ENCODE peak calls at places on chromosomes 16 and 17, in nine cellular contexts. E, R, H, U, L, K, C, D and V are unnamed samples. For H3K4me1, the result is how much of the 10 kb centered on the place peaks cover.

GRCh38 chr17:1153795-1154546 is 25.8 kb downstream of the ABR start:
- DNase-seq in E (peak), R (peak), H (peak), U (peak), L (peak), K (peak), C (peak), D (peak), V (peak)

GRCh38 chr17:40548982-40549680 is 16.1 kb downstream of the CCR7 start:
- DNase-seq in E (peak), R (no peak), H (no peak), U (no peak), L (no peak), K (peak), C (peak), D (no peak), V (peak)

GRCh38 chr17:82121660-82122629 is 23.9 kb upstream of the FASN start:
- DNase-seq in E (no peak), R (no peak), H (no peak), U (no peak), L (no peak), K (no peak), C (no peak), D (no peak), V (no peak)

GRCh38 chr16:4316103-4316731 is 350 bp downstream of the GLIS2 start:
- DNase-seq in E (no peak), R (peak), H (no peak), U (no peak), L (no peak), K (peak), C (no peak), D (no peak), V (no peak)

GRCh38 chr17:61338000-61338864 is 61.4 kb upstream of the TBX2 start:
- DNase-seq in E (peak), R (no peak), H (no peak), U (no peak), L (no peak), K (no peak), C (no peak), D (no peak), V (no peak)

GRCh38 chr17:17313350-17313991 is 10.3 kb downstream of the NT5M start:
- DNase-seq in E (no peak), R (peak), H (peak), U (no peak), L (no peak), K (no peak), C (peak), D (no peak), V (peak)

GRCh38 chr17:17805575-17805974 is 31.2 kb downstream of the SREBF1 start:
- DNase-seq in E (no peak), R (no peak), H (no peak), U (no peak), L (no peak), K (no peak), C (no peak), D (no peak), V (no peak)

GRCh38 chr17:35073991-35074627 is 10.6 kb upstream of the RFFL start:
- DNase-seq in E (no peak), R (no peak), H (no peak), U (no peak), L (no peak), K (no peak), C (no peak), D (no peak), V (no peak)

GRCh38 chr17:64741924-64742670 is 80.0 kb upstream of the SMURF2 start:
- DNase-seq in E (peak), R (no peak), H (no peak), U (no peak), L (no peak), K (peak), C (no peak), D (peak), V (no peak)

GRCh38 chr17:20173091-20173490 is 163.9 kb downstream of the SPECC1 start:
- DNase-seq in E (no peak), R (peak), H (no peak), U (no peak), L (no peak), K (no peak), C (no peak), D (no peak), V (no peak)

GRCh38 chr16:57620316-57621231 is 7.9 kb upstream of the ADGRG1 start:
- DNase-seq in E (no peak), R (no peak), H (peak), U (peak), L (no peak), K (peak), C (peak), D (no peak), V (peak)

GRCh38 chr16:83095926-83096692 is 469.3 kb downstream of the CDH13 start:
- DNase-seq in E (peak), R (no peak), H (peak), U (no peak), L (no peak), K (no peak), C (no peak), D (no peak), V (no peak)

GRCh38 chr17:32449963-32450362 is 5.7 kb downstream of the PSMD11 start:
- DNase-seq in E (no peak), R (no peak), H (no peak), U (no peak), L (no peak), K (no peak), C (no peak), D (no peak), V (no peak)

GRCh38 chr16:28217326-28217725 is 5.6 kb upstream of the XPO6 start:
- DNase-seq in E (no peak), R (no peak), H (no peak), U (no peak), L (no peak), K (no peak), C (no peak), D (no peak), V (no peak)

GRCh38 chr16:749010-749409 is 8.2 kb upstream of the CIAO3 start:
- DNase-seq in E (peak), R (no peak), H (no peak), U (no peak), L (no peak), K (no peak), C (no peak), D (no peak), V (no peak)

GRCh38 chr16:54940279-54940604 is 9.6 kb downstream of the IRX5 start:
- DNase-seq in E (no peak), R (no peak), H (no peak), U (no peak), L (no peak), K (no peak), C (no peak), D (no peak), V (no peak)

GRCh38 chr16:19284207-19284606 is 1.3 kb upstream of the CLEC19A start:
- DNase-seq in E (no peak), R (no peak), H (no peak), U (no peak), L (no peak), K (no peak), C (peak), D (peak), V (no peak)

GRCh38 chr16:27330542-27330941 is 16.8 kb downstream of the IL4R start:
- DNase-seq in E (peak), R (no peak), H (no peak), U (peak), L (peak), K (peak), C (peak), D (peak), V (peak)

GRCh38 chr17:56598471-56598870 is 5.0 kb downstream of the NOG start:
- DNase-seq in E (peak), R (no peak), H (no peak), U (no peak), L (no peak), K (no peak), C (no peak), D (no peak), V (no peak)

GRCh38 chr16:27401768-27402568 is at the start of gene IL21R:
- DNase-seq in E (peak), R (no peak), H (no peak), U (no peak), L (no peak), K (peak), C (peak), D (peak), V (peak)

GRCh38 chr16:82368041-82368440 is 198.0 kb upstream of the MPHOSPH6 start:
- DNase-seq in E (peak), R (peak), H (peak), U (no peak), L (no peak), K (no peak), C (no peak), D (no peak), V (peak)

GRCh38 chr16:56606071-56606687 is 2.2 kb upstream of the MT2A start:
- DNase-seq in E (peak), R (no peak), H (no peak), U (peak), L (no peak), K (peak), C (no peak), D (peak), V (no peak)

GRCh38 chr17:61149862-61150362 is 249.7 kb upstream of the TBX2 start:
- DNase-seq in E (no peak), R (no peak), H (no peak), U (no peak), L (no peak), K (no peak), C (no peak), D (no peak), V (no peak)

GRCh38 chr17:43021739-43022512 is at the start of gene VAT1:
- DNase-seq in E (peak), R (peak), H (peak), U (peak), L (no peak), K (peak), C (peak), D (peak), V (peak)

GRCh38 chr16:11639925-11640899 is 28.0 kb upstream of the SNN start:
- DNase-seq in E (peak), R (peak), H (peak), U (peak), L (peak), K (peak), C (peak), D (peak), V (no peak)
- H3K4me1 ChIP-seq in E (under half), R (under half), H (under half), U (under half), L (under half), K (under half), C (under half), D (under half), V (under half)

DNA sequence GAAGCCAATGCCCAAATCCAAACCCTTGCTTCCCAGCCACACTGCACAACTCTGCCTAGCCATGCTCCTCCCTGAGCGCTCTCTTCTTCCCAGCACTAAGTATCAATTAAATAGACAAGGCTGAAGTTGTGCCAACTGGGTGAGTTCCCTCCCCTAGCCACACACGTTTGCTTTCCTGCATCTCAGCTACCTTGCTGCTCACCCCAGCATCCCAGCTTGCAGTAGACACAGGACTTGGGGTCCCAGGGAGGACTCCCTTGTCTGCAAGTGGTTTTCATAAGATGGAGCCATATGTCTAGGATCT is 4.9 kb downstream of the CCDC182 start:
- DNase-seq in E (no peak), R (no peak), H (no peak), U (no peak), L (no peak), K (no peak), C (no peak), D (no peak), V (no peak)
- TF ChIP-seq CTCF in E (no peak), R (no peak), H (no peak), U (no peak), L (no peak), K (no peak), C (no peak), D (no peak), V (no peak)

DNA sequence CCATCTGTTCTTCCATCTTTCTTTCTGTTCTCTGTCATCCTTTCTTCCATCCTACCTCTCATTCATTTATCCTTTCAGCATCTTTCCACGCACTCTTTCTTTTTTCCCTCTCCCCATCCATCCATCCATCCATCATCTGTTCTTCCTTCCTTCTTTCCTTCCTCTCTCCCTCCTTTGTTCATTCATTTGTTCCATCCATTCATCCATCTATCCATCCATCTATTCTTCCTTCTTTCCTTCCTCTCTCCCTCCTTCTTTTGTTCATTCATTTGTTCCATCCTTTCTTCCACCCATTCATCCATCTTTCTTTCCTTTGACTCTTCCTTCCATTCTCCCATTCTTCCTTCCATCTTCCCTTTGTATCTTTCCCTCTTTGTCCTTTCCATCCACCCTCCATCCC is 39.2 kb downstream of the ARHGAP23 start:
- DNase-seq in E (no peak), R (no peak), H (no peak), U (no peak), L (no peak), K (no peak), C (no peak), D (no peak), V (no peak)
- H3K4me3 ChIP-seq in E (no peak), R (no peak), H (no peak), U (no peak), L (no peak), K (no peak), C (no peak), D (no peak), V (no peak)

DNA sequence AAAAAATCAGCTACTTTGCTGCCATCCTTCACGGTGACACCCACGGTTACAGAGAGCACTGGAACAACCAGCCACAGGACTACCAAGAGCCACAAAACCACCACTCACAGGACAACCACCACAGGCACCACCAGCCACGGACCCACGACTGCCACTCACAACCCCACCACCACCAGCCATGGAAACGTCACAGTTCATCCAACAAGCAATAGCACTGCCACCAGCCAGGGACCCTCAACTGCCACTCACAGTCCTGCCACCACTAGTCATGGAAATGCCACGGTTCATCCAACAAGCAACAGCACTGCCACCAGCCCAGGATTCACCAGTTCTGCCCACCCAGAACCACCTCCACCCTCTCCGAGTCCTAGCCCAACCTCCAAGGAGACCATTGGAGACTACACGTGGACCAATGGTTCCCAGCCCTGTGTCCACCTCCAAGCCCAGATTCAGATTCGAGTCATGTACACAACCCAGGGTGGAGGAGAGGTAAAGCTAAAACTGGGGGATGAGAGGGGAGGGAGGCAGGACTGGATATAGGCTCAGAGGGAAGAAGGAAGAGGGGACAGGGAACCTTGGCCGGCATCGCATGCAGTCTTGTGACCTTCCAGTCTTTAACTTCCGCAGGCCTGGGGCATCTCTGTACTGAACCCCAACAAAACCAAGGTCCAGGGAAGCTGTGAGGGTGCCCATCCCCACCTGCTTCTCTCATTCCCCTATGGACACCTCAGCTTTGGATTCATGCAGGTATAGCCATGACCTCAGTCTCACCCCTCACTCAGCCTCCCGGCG is 597 bp downstream of the CD68 start:
- DNase-seq in E (no peak), R (no peak), H (no peak), U (no peak), L (no peak), K (no peak), C (no peak), D (no peak), V (peak)
- H3K4me1 ChIP-seq in E (under half), R (under half), H (under half), U (under half), L (half or more), K (under half), C (half or more), D (half or more), V (under half)

DNA sequence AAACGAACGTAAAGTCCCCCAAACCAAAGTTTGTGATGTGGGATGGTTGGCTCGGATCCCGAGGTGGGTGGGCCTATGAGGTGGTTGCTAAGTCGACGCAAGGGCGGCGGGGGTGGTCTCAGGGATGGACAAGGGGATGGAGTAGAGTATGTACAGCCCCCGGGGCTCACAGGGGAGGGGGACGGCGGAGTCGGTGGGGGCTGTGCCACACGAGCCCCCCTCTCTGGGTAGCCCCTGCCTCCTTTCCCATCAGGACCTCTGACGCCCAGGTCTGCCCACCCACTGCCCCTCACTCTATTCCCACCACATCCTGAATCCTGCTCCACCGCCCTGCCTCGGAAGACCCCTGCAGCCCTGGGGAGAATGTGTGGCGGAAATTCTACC is 15.2 kb downstream of the IL34 start:
- DNase-seq in E (no peak), R (no peak), H (no peak), U (peak), L (no peak), K (peak), C (no peak), D (no peak), V (no peak)
- TF ChIP-seq CTCF in E (no peak), R (no peak), H (no peak), U (no peak), L (no peak), K (no peak), C (no peak), D (no peak), V (no peak)

DNA sequence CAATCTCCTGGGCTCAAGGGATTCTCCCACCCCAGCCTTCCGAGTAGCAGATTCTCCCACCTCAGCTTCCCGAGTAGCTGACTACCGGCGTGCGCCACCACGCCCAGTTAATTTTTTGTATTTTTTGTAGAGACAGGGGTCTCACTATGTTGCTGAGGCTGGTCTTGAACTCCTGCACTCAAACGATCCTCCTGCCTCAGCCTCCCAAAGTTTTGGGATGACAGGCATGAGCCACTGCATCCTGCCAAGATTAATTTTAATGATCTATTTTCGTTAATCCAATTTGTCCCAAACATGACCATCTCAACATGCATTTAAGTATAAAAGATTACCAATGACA is 1.2 kb downstream of the ZC3H7A start:
- DNase-seq in E (no peak), R (no peak), H (no peak), U (no peak), L (no peak), K (no peak), C (no peak), D (no peak), V (peak)
- H3K4me3 ChIP-seq in E (peak), R (peak), H (peak), U (peak), L (peak), K (peak), C (peak), D (peak), V (no peak)